ENCODE peak calls at places on chromosome 11, in nine cellular contexts. F, W, H, Q, A, I, K, N and C are unnamed samples.

GRCh38 chr11:10499452-10500262 is 41.3 kb downstream of the RNF141 start:
- DNase-seq in F (no peak), W (no peak), H (peak; percentile 5), Q (no peak), A (no peak), I (no peak), K (no peak), N (no peak), C (no peak)

GRCh38 chr11:6755953-6756347 is 15.8 kb downstream of the OR2AG2 start:
- DNase-seq in F (no peak), W (no peak), H (no peak), Q (no peak), A (no peak), I (no peak), K (no peak), N (no peak), C (no peak)

GRCh38 chr11:12185914-12186313 is 75.5 kb downstream of the MICAL2 start:
- DNase-seq in F (no peak), W (no peak), H (no peak), Q (no peak), A (no peak), I (peak; percentile 43), K (no peak), N (no peak), C (no peak)

GRCh38 chr11:86669424-86669823 is 3.0 kb downstream of the ME3 start:
- DNase-seq in F (no peak), W (peak; percentile 18), H (no peak), Q (no peak), A (no peak), I (no peak), K (no peak), N (no peak), C (no peak)

GRCh38 chr11:5383576-5383975 is at the start of gene OR51M1:
- DNase-seq in F (no peak), W (no peak), H (no peak), Q (no peak), A (no peak), I (no peak), K (no peak), N (no peak), C (no peak)

GRCh38 chr11:133536198-133536597 is 3.9 kb upstream of the OPCML start:
- DNase-seq in F (no peak), W (no peak), H (no peak), Q (no peak), A (no peak), I (no peak), K (no peak), N (no peak), C (no peak)

GRCh38 chr11:4072668-4073285 is 21.8 kb upstream of the RRM1 start:
- DNase-seq in F (no peak), W (no peak), H (peak; percentile 79), Q (peak; percentile 40), A (peak; percentile 41), I (peak; percentile 88), K (no peak), N (peak; percentile 37), C (peak; percentile 76)

GRCh38 chr11:127931811-127932210 is 655.5 kb downstream of the ETS1 start:
- DNase-seq in F (no peak), W (no peak), H (no peak), Q (no peak), A (no peak), I (no peak), K (no peak), N (no peak), C (no peak)

GRCh38 chr11:2267306-2267861 is 3.0 kb downstream of the ASCL2 start:
- DNase-seq in F (no peak), W (no peak), H (peak; percentile 11), Q (no peak), A (no peak), I (no peak), K (no peak), N (no peak), C (no peak)

GRCh38 chr11:82810326-82810725 is 76.7 kb upstream of the FAM181B start:
- DNase-seq in F (no peak), W (no peak), H (no peak), Q (no peak), A (no peak), I (no peak), K (no peak), N (no peak), C (no peak)

GRCh38 chr11:2512431-2513407 is 67.9 kb downstream of the KCNQ1 start:
- DNase-seq in F (no peak), W (peak; percentile 1), H (no peak), Q (no peak), A (no peak), I (no peak), K (no peak), N (no peak), C (peak; percentile 60)

GRCh38 chr11:116534270-116534975 is 238.4 kb downstream of the BUD13 start:
- DNase-seq in F (no peak), W (no peak), H (no peak), Q (no peak), A (no peak), I (no peak), K (no peak), N (no peak), C (no peak)

GRCh38 chr11:76193219-76193618 is 13.1 kb downstream of the WNT11 start:
- DNase-seq in F (no peak), W (no peak), H (no peak), Q (no peak), A (no peak), I (no peak), K (no peak), N (no peak), C (no peak)

GRCh38 chr11:122038543-122038942 is 77.5 kb downstream of the BLID start:
- DNase-seq in F (no peak), W (no peak), H (peak; percentile 66), Q (peak; percentile 89), A (no peak), I (peak; percentile 85), K (no peak), N (no peak), C (no peak)

GRCh38 chr11:7524831-7525230 is 11.0 kb downstream of the PPFIBP2 start:
- DNase-seq in F (no peak), W (no peak), H (no peak), Q (no peak), A (no peak), I (no peak), K (no peak), N (no peak), C (no peak)

GRCh38 chr11:31671681-31672080 is 139.4 kb downstream of the PAX6 start:
- DNase-seq in F (no peak), W (no peak), H (no peak), Q (no peak), A (no peak), I (no peak), K (no peak), N (no peak), C (no peak)